ENCODE peak calls at places on chromosomes 12 and 14, in five cellular contexts. One of them, this sample, is unnamed.

GRCh38 chr14:50036637-50037036 is 79.7 kb downstream of the VCPKMT start:
- DNase-seq in non-pigmented ciliary epithelial cell: no peak
- DNase-seq in transverse colon: no peak
- DNase-seq in HFF-Myc: no peak
- DNase-seq in heart right ventricle: no peak
- DNase-seq in this sample: no peak

GRCh38 chr14:91021115-91021514 is 39.3 kb downstream of the RPS6KA5 start:
- DNase-seq in heart right ventricle: no peak
- DNase-seq in HFF-Myc: no peak
- DNase-seq in transverse colon: no peak
- DNase-seq in non-pigmented ciliary epithelial cell: no peak
- DNase-seq in this sample: no peak

GRCh38 chr12:69252033-69252432 is 12.7 kb downstream of the CPSF6 start:
- DNase-seq in HFF-Myc: no peak
- DNase-seq in heart right ventricle: no peak
- DNase-seq in transverse colon: no peak
- DNase-seq in non-pigmented ciliary epithelial cell: no peak
- DNase-seq in this sample: no peak

GRCh38 chr14:44961151-44961729 is 507 bp downstream of the KLHL28 start:
- DNase-seq in transverse colon: peak; percentile 72
- DNase-seq in HFF-Myc: no peak
- DNase-seq in heart right ventricle: peak; percentile 48
- DNase-seq in non-pigmented ciliary epithelial cell: no peak
- DNase-seq in this sample: peak; percentile 61

GRCh38 chr12:48110691-48111315 is 4.9 kb upstream of the SENP1 start:
- DNase-seq in heart right ventricle: no peak
- DNase-seq in transverse colon: no peak
- DNase-seq in HFF-Myc: no peak
- DNase-seq in non-pigmented ciliary epithelial cell: no peak
- DNase-seq in this sample: no peak

GRCh38 chr12:50162225-50162624 is 4.9 kb downstream of the CERS5 start:
- DNase-seq in HFF-Myc: no peak
- DNase-seq in heart right ventricle: no peak
- DNase-seq in non-pigmented ciliary epithelial cell: no peak
- DNase-seq in transverse colon: no peak
- DNase-seq in this sample: no peak

GRCh38 chr12:129840145-129840884 is 63.5 kb downstream of the TMEM132D start:
- DNase-seq in heart right ventricle: no peak
- DNase-seq in HFF-Myc: no peak
- DNase-seq in non-pigmented ciliary epithelial cell: no peak
- DNase-seq in transverse colon: no peak
- DNase-seq in this sample: no peak

GRCh38 chr14:59695198-59695597 is 118.6 kb upstream of the CCDC175 start:
- DNase-seq in transverse colon: no peak
- DNase-seq in heart right ventricle: no peak
- DNase-seq in HFF-Myc: no peak
- DNase-seq in non-pigmented ciliary epithelial cell: no peak
- DNase-seq in this sample: no peak

GRCh38 chr14:71659165-71659564 is 273.1 kb upstream of the RGS6 start:
- DNase-seq in heart right ventricle: no peak
- DNase-seq in HFF-Myc: no peak
- DNase-seq in transverse colon: no peak
- DNase-seq in non-pigmented ciliary epithelial cell: no peak
- DNase-seq in this sample: no peak

GRCh38 chr14:73811164-73811503 is 40.5 kb upstream of the PTGR2 start:
- DNase-seq in non-pigmented ciliary epithelial cell: no peak
- DNase-seq in transverse colon: no peak
- DNase-seq in heart right ventricle: no peak
- DNase-seq in HFF-Myc: no peak
- DNase-seq in this sample: no peak

GRCh38 chr14:105439710-105440553 is 20.3 kb downstream of the MTA1 start:
- DNase-seq in heart right ventricle: peak; percentile 21
- DNase-seq in transverse colon: no peak
- DNase-seq in non-pigmented ciliary epithelial cell: no peak
- DNase-seq in HFF-Myc: no peak
- DNase-seq in this sample: no peak

GRCh38 chr12:6307521-6307920 is 3.0 kb upstream of the PLEKHG6 start:
- DNase-seq in transverse colon: no peak
- DNase-seq in non-pigmented ciliary epithelial cell: no peak
- DNase-seq in HFF-Myc: no peak
- DNase-seq in heart right ventricle: no peak
- DNase-seq in this sample: no peak

GRCh38 chr14:65462411-65462810 is 49.9 kb downstream of the FUT8 start:
- DNase-seq in transverse colon: no peak
- DNase-seq in heart right ventricle: no peak
- DNase-seq in non-pigmented ciliary epithelial cell: peak; percentile 62
- DNase-seq in HFF-Myc: peak; percentile 19
- DNase-seq in this sample: no peak

GRCh38 chr14:36747411-36748184 is 85.9 kb downstream of the PAX9 start:
- DNase-seq in transverse colon: no peak
- DNase-seq in HFF-Myc: no peak
- DNase-seq in non-pigmented ciliary epithelial cell: no peak
- DNase-seq in heart right ventricle: no peak
- DNase-seq in this sample: no peak

GRCh38 chr14:74572829-74573360 is 39.1 kb downstream of the LTBP2 start:
- DNase-seq in transverse colon: no peak
- DNase-seq in HFF-Myc: no peak
- DNase-seq in non-pigmented ciliary epithelial cell: no peak
- DNase-seq in heart right ventricle: no peak
- DNase-seq in this sample: no peak

GRCh38 chr14:95515523-95516517 is 630 bp downstream of the SYNE3 start:
- DNase-seq in transverse colon: peak; percentile 85
- DNase-seq in heart right ventricle: peak; percentile 80
- DNase-seq in HFF-Myc: no peak
- DNase-seq in non-pigmented ciliary epithelial cell: no peak
- DNase-seq in this sample: peak; percentile 84

GRCh38 chr12:126337556-126337955 is 1272.3 kb downstream of the AACS start:
- DNase-seq in HFF-Myc: peak; percentile 53
- DNase-seq in non-pigmented ciliary epithelial cell: peak; percentile 88
- DNase-seq in transverse colon: no peak
- DNase-seq in heart right ventricle: no peak
- DNase-seq in this sample: no peak

GRCh38 chr14:21109377-21110260 is 8.8 kb downstream of the TMEM253 start:
- DNase-seq in HFF-Myc: no peak
- DNase-seq in heart right ventricle: no peak
- DNase-seq in transverse colon: no peak
- DNase-seq in non-pigmented ciliary epithelial cell: no peak
- DNase-seq in this sample: no peak

GRCh38 chr14:105479438-105480164 is 5.0 kb downstream of the CRIP2 start:
- DNase-seq in heart right ventricle: peak; percentile 26
- DNase-seq in non-pigmented ciliary epithelial cell: no peak
- DNase-seq in transverse colon: no peak
- DNase-seq in HFF-Myc: no peak
- DNase-seq in this sample: no peak

GRCh38 chr12:80937391-80938238 is at the start of gene LIN7A:
- DNase-seq in non-pigmented ciliary epithelial cell: no peak
- DNase-seq in transverse colon: peak; percentile 14
- DNase-seq in heart right ventricle: peak; percentile 69
- DNase-seq in HFF-Myc: no peak
- DNase-seq in this sample: no peak

GRCh38 chr12:31702047-31702446 is 26.8 kb downstream of the AMN1 start:
- DNase-seq in non-pigmented ciliary epithelial cell: no peak
- DNase-seq in transverse colon: no peak
- DNase-seq in heart right ventricle: no peak
- DNase-seq in HFF-Myc: peak; percentile 10
- DNase-seq in this sample: no peak

GRCh38 chr14:98226411-98226810 is 1045.6 kb downstream of the BCL11B start:
- DNase-seq in non-pigmented ciliary epithelial cell: no peak
- DNase-seq in HFF-Myc: no peak
- DNase-seq in heart right ventricle: no peak
- DNase-seq in transverse colon: no peak
- DNase-seq in this sample: no peak

GRCh38 chr12:80622271-80622670 is 85.2 kb upstream of the MYF6 start:
- DNase-seq in transverse colon: no peak
- DNase-seq in heart right ventricle: no peak
- DNase-seq in HFF-Myc: no peak
- DNase-seq in non-pigmented ciliary epithelial cell: no peak
- DNase-seq in this sample: no peak

GRCh38 chr14:69694730-69695663 is 71.9 kb upstream of the SRSF5 start:
- DNase-seq in heart right ventricle: no peak
- DNase-seq in transverse colon: no peak
- DNase-seq in non-pigmented ciliary epithelial cell: no peak
- DNase-seq in HFF-Myc: no peak
- DNase-seq in this sample: no peak

GRCh38 chr14:72576258-72576657 is 317.6 kb downstream of the DPF3 start:
- DNase-seq in transverse colon: no peak
- DNase-seq in non-pigmented ciliary epithelial cell: no peak
- DNase-seq in HFF-Myc: no peak
- DNase-seq in heart right ventricle: no peak
- DNase-seq in this sample: no peak

GRCh38 chr12:15044461-15044860 is 71.6 kb downstream of the PDE6H start:
- DNase-seq in HFF-Myc: no peak
- DNase-seq in non-pigmented ciliary epithelial cell: peak; percentile 3
- DNase-seq in heart right ventricle: no peak
- DNase-seq in transverse colon: no peak
- DNase-seq in this sample: no peak

GRCh38 chr12:77388611-77389265 is 323.4 kb upstream of the E2F7 start:
- DNase-seq in transverse colon: no peak
- DNase-seq in heart right ventricle: no peak
- DNase-seq in non-pigmented ciliary epithelial cell: no peak
- DNase-seq in HFF-Myc: no peak
- DNase-seq in this sample: no peak

GRCh38 chr12:30047499-30048262 is 263.9 kb upstream of the TMTC1 start:
- DNase-seq in HFF-Myc: no peak
- DNase-seq in heart right ventricle: no peak
- DNase-seq in non-pigmented ciliary epithelial cell: peak; percentile 28
- DNase-seq in transverse colon: no peak
- DNase-seq in this sample: no peak

GRCh38 chr12:108597559-108598471 is at the start of gene TMEM119:
- DNase-seq in HFF-Myc: peak; percentile 65
- DNase-seq in heart right ventricle: peak; percentile 38
- DNase-seq in transverse colon: no peak
- DNase-seq in non-pigmented ciliary epithelial cell: no peak
- DNase-seq in this sample: no peak

GRCh38 chr12:113278141-113278540 is 56.8 kb downstream of the SLC8B1 start:
- DNase-seq in HFF-Myc: no peak
- DNase-seq in non-pigmented ciliary epithelial cell: no peak
- DNase-seq in heart right ventricle: no peak
- DNase-seq in transverse colon: no peak
- DNase-seq in this sample: no peak

GRCh38 chr12:51635371-51635770 is 44.3 kb downstream of the SCN8A start:
- DNase-seq in heart right ventricle: no peak
- DNase-seq in transverse colon: no peak
- DNase-seq in non-pigmented ciliary epithelial cell: no peak
- DNase-seq in HFF-Myc: no peak
- DNase-seq in this sample: no peak

GRCh38 chr14:34781242-34781641 is 66.8 kb upstream of the CFL2 start:
- DNase-seq in non-pigmented ciliary epithelial cell: peak; percentile 90
- DNase-seq in transverse colon: no peak
- DNase-seq in heart right ventricle: no peak
- DNase-seq in HFF-Myc: peak; percentile 41
- DNase-seq in this sample: no peak

GRCh38 chr12:72982351-72982750 is 710.2 kb downstream of the TRHDE start:
- DNase-seq in HFF-Myc: no peak
- DNase-seq in heart right ventricle: no peak
- DNase-seq in non-pigmented ciliary epithelial cell: no peak
- DNase-seq in transverse colon: no peak
- DNase-seq in this sample: no peak

GRCh38 chr12:24561882-24562760 is 386.8 kb downstream of the BCAT1 start:
- DNase-seq in transverse colon: peak; percentile 39
- DNase-seq in non-pigmented ciliary epithelial cell: no peak
- DNase-seq in HFF-Myc: no peak
- DNase-seq in heart right ventricle: peak; percentile 69
- DNase-seq in this sample: no peak

GRCh38 chr12:50252977-50253376 is 30.3 kb downstream of the LIMA1 start:
- DNase-seq in HFF-Myc: no peak
- DNase-seq in non-pigmented ciliary epithelial cell: no peak
- DNase-seq in transverse colon: no peak
- DNase-seq in heart right ventricle: no peak
- DNase-seq in this sample: no peak

GRCh38 chr12:124240493-124240892 is 54.4 kb upstream of the RFLNA start:
- DNase-seq in non-pigmented ciliary epithelial cell: no peak
- DNase-seq in heart right ventricle: no peak
- DNase-seq in transverse colon: no peak
- DNase-seq in HFF-Myc: peak; percentile 4
- DNase-seq in this sample: no peak

GRCh38 chr12:6273209-6273928 is 37.1 kb upstream of the PLEKHG6 start:
- DNase-seq in HFF-Myc: no peak
- DNase-seq in non-pigmented ciliary epithelial cell: no peak
- DNase-seq in transverse colon: no peak
- DNase-seq in heart right ventricle: no peak
- DNase-seq in this sample: no peak

GRCh38 chr12:92224685-92225331 is 79.2 kb upstream of the BTG1 start:
- DNase-seq in transverse colon: no peak
- DNase-seq in heart right ventricle: no peak
- DNase-seq in HFF-Myc: no peak
- DNase-seq in non-pigmented ciliary epithelial cell: no peak
- DNase-seq in this sample: no peak